ENCODE peak calls at places on chromosomes 11 and 22, in four cellular contexts. U, P, A and R are unnamed samples.

GRCh38 chr11:5937868-5938602 is 4.0 kb upstream of the OR56A3 start:
- DNase-seq in U (no peak), A (no peak), P (peak; percentile 68), R (no peak)

GRCh38 chr11:47607380-47607779 is 13.2 kb upstream of the C1QTNF4 start:
- DNase-seq in A (peak; percentile 77), U (no peak), P (no peak), R (no peak)

GRCh38 chr11:128599729-128600128 is 12.4 kb upstream of the ETS1 start:
- DNase-seq in A (no peak), U (peak; percentile 82), P (no peak), R (no peak)

GRCh38 chr11:44307340-44308099 is 2.4 kb downstream of the ALX4 start:
- DNase-seq in P (no peak), U (no peak), A (no peak), R (no peak)

GRCh38 chr22:41285820-41286638 is at the start of gene RANGAP1:
- DNase-seq in P (peak; percentile 95), U (peak; percentile 96), A (peak; percentile 99), R (peak; percentile 93)

GRCh38 chr22:36455571-36456458 is 25.6 kb downstream of the TXN2 start:
- DNase-seq in A (no peak), P (peak; percentile 41), U (no peak), R (no peak)

GRCh38 chr11:134139873-134140331 is 71.0 kb downstream of the JAM3 start:
- DNase-seq in U (peak; percentile 86), P (peak; percentile 71), A (no peak), R (no peak)

GRCh38 chr11:62071408-62071807 is 52.4 kb upstream of the INCENP start:
- DNase-seq in P (no peak), U (no peak), A (no peak), R (no peak)

GRCh38 chr22:39814899-39815298 is 78.7 kb downstream of the ENTHD1 start:
- DNase-seq in A (no peak), U (peak; percentile 35), P (no peak), R (no peak)

GRCh38 chr11:62464655-62465054 is 45.8 kb downstream of the SCGB1A1 start:
- DNase-seq in A (no peak), U (no peak), P (no peak), R (no peak)